ENCODE peak calls at places on chromosome 5, in six cellular contexts. One of them, this sample, is unnamed.

GRCh38 chr5:77859306-77859705 is 83.2 kb upstream of the TBCA start:
- DNase-seq in Right ventricle myocardium inferior: no peak
- DNase-seq in H54: no peak
- DNase-seq in T-cell: no peak
- DNase-seq in astrocyte: no peak
- DNase-seq in mammary epithelial cell: no peak
- DNase-seq in this sample: no peak

GRCh38 chr5:180097163-180097894 is 25.8 kb upstream of the RNF130 start:
- DNase-seq in Right ventricle myocardium inferior: no peak
- DNase-seq in H54: no peak
- DNase-seq in T-cell: no peak
- DNase-seq in astrocyte: no peak
- DNase-seq in mammary epithelial cell: no peak
- DNase-seq in this sample: no peak

GRCh38 chr5:93870649-93871048 is 129.2 kb upstream of the POU5F2 start:
- DNase-seq in Right ventricle myocardium inferior: no peak
- DNase-seq in H54: no peak
- DNase-seq in T-cell: no peak
- DNase-seq in astrocyte: no peak
- DNase-seq in mammary epithelial cell: no peak
- DNase-seq in this sample: no peak

GRCh38 chr5:17359451-17359965 is 138.5 kb upstream of the TAF11L2 start:
- DNase-seq in Right ventricle myocardium inferior: no peak
- DNase-seq in H54: no peak
- DNase-seq in T-cell: no peak
- DNase-seq in astrocyte: peak; percentile 96
- DNase-seq in mammary epithelial cell: peak; percentile 80
- DNase-seq in this sample: no peak

GRCh38 chr5:176365663-176366574 is 632 bp downstream of the ARL10 start:
- DNase-seq in Right ventricle myocardium inferior: peak; percentile 74
- DNase-seq in H54: no peak
- DNase-seq in T-cell: no peak
- DNase-seq in astrocyte: peak; percentile 50
- DNase-seq in mammary epithelial cell: no peak
- DNase-seq in this sample: no peak

GRCh38 chr5:16570121-16570815 is 46.5 kb downstream of the RETREG1 start:
- DNase-seq in Right ventricle myocardium inferior: no peak
- DNase-seq in H54: peak; percentile 29
- DNase-seq in T-cell: no peak
- DNase-seq in astrocyte: peak; percentile 54
- DNase-seq in mammary epithelial cell: no peak
- DNase-seq in this sample: no peak

GRCh38 chr5:63401434-63402046 is 560.7 kb downstream of the HTR1A start:
- DNase-seq in Right ventricle myocardium inferior: no peak
- DNase-seq in H54: peak; percentile 2
- DNase-seq in T-cell: no peak
- DNase-seq in astrocyte: peak; percentile 4
- DNase-seq in mammary epithelial cell: peak; percentile 45
- DNase-seq in this sample: no peak

GRCh38 chr5:168822745-168823281 is 243.6 kb upstream of the PANK3 start:
- DNase-seq in Right ventricle myocardium inferior: no peak
- DNase-seq in H54: no peak
- DNase-seq in T-cell: no peak
- DNase-seq in astrocyte: peak; percentile 3
- DNase-seq in mammary epithelial cell: peak; percentile 22
- DNase-seq in this sample: no peak

GRCh38 chr5:84603557-84604185 is 219.0 kb upstream of the EDIL3 start:
- DNase-seq in Right ventricle myocardium inferior: no peak
- DNase-seq in H54: no peak
- DNase-seq in T-cell: no peak
- DNase-seq in astrocyte: peak; percentile 97
- DNase-seq in mammary epithelial cell: peak; percentile 80
- DNase-seq in this sample: no peak

GRCh38 chr5:157514974-157515373 is 55.0 kb downstream of the NIPAL4 start:
- DNase-seq in Right ventricle myocardium inferior: no peak
- DNase-seq in H54: no peak
- DNase-seq in T-cell: no peak
- DNase-seq in astrocyte: no peak
- DNase-seq in mammary epithelial cell: no peak
- DNase-seq in this sample: no peak

GRCh38 chr5:176737746-176738699 is 72.3 kb upstream of the UNC5A start:
- DNase-seq in Right ventricle myocardium inferior: no peak
- DNase-seq in H54: no peak
- DNase-seq in T-cell: no peak
- DNase-seq in astrocyte: no peak
- DNase-seq in mammary epithelial cell: no peak
- DNase-seq in this sample: no peak

GRCh38 chr5:78671609-78672008 is 23.0 kb upstream of the LHFPL2 start:
- DNase-seq in Right ventricle myocardium inferior: no peak
- DNase-seq in H54: no peak
- DNase-seq in T-cell: no peak
- DNase-seq in astrocyte: peak; percentile 76
- DNase-seq in mammary epithelial cell: no peak
- DNase-seq in this sample: no peak

GRCh38 chr5:154316223-154316967 is 125.9 kb downstream of the GALNT10 start:
- DNase-seq in Right ventricle myocardium inferior: no peak
- DNase-seq in H54: no peak
- DNase-seq in T-cell: no peak
- DNase-seq in astrocyte: no peak
- DNase-seq in mammary epithelial cell: no peak
- DNase-seq in this sample: no peak

GRCh38 chr5:179608131-179608581 is 15.3 kb downstream of the HNRNPH1 start:
- DNase-seq in Right ventricle myocardium inferior: no peak
- DNase-seq in H54: no peak
- DNase-seq in T-cell: peak; percentile 63
- DNase-seq in astrocyte: no peak
- DNase-seq in mammary epithelial cell: no peak
- DNase-seq in this sample: peak; percentile 17

GRCh38 chr5:116237917-116238502 is 153.2 kb downstream of the COMMD10 start:
- DNase-seq in Right ventricle myocardium inferior: no peak
- DNase-seq in H54: no peak
- DNase-seq in T-cell: no peak
- DNase-seq in astrocyte: no peak
- DNase-seq in mammary epithelial cell: no peak
- DNase-seq in this sample: no peak

GRCh38 chr5:108143581-108143980 is 238.3 kb downstream of the FBXL17 start:
- DNase-seq in Right ventricle myocardium inferior: no peak
- DNase-seq in H54: no peak
- DNase-seq in T-cell: no peak
- DNase-seq in astrocyte: peak; percentile 78
- DNase-seq in mammary epithelial cell: peak; percentile 2
- DNase-seq in this sample: no peak

GRCh38 chr5:168669156-168669555 is 90.0 kb upstream of the PANK3 start:
- DNase-seq in Right ventricle myocardium inferior: no peak
- DNase-seq in H54: no peak
- DNase-seq in T-cell: no peak
- DNase-seq in astrocyte: no peak
- DNase-seq in mammary epithelial cell: no peak
- DNase-seq in this sample: no peak

GRCh38 chr5:110021251-110021650 is 331.5 kb downstream of the MAN2A1 start:
- DNase-seq in Right ventricle myocardium inferior: no peak
- DNase-seq in H54: no peak
- DNase-seq in T-cell: no peak
- DNase-seq in astrocyte: no peak
- DNase-seq in mammary epithelial cell: no peak
- DNase-seq in this sample: no peak

GRCh38 chr5:171595801-171596231 is 176.4 kb downstream of the FGF18 start:
- DNase-seq in Right ventricle myocardium inferior: no peak
- DNase-seq in H54: peak; percentile 61
- DNase-seq in T-cell: no peak
- DNase-seq in astrocyte: peak; percentile 93
- DNase-seq in mammary epithelial cell: peak; percentile 53
- DNase-seq in this sample: no peak

GRCh38 chr5:121698690-121699089 is 153.0 kb upstream of the FTMT start:
- DNase-seq in Right ventricle myocardium inferior: no peak
- DNase-seq in H54: no peak
- DNase-seq in T-cell: no peak
- DNase-seq in astrocyte: no peak
- DNase-seq in mammary epithelial cell: no peak
- DNase-seq in this sample: no peak

This sample was measured in stimulated activated naive CD4-positive, alpha-beta T cell.